ENCODE peak calls at places on chromosomes 12 and 14, in eight cellular contexts. One of them, this sample, is unnamed.

GRCh38 chr12:113094738-113095137 is 38.2 kb downstream of the DTX1 start:
- DNase-seq in RWPE1: no peak
- DNase-seq in psoas muscle: no peak
- DNase-seq in small intestine: no peak
- DNase-seq in mesenchymal stem cell: no peak
- DNase-seq in breast epithelium: no peak
- DNase-seq in heart right ventricle: no peak
- DNase-seq in tibial artery: no peak
- DNase-seq in this sample: no peak

GRCh38 chr12:128820723-128821432 is 2.9 kb downstream of the SLC15A4 start:
- DNase-seq in RWPE1: no peak
- DNase-seq in psoas muscle: peak; percentile 64
- DNase-seq in breast epithelium: no peak
- DNase-seq in small intestine: no peak
- DNase-seq in tibial artery: peak; percentile 54
- DNase-seq in heart right ventricle: peak; percentile 60
- DNase-seq in mesenchymal stem cell: no peak
- DNase-seq in this sample: peak; percentile 34

GRCh38 chr12:124005736-124006581 is 32.9 kb downstream of the ZNF664 start:
- DNase-seq in RWPE1: no peak
- DNase-seq in mesenchymal stem cell: no peak
- DNase-seq in small intestine: peak; percentile 22
- DNase-seq in heart right ventricle: no peak
- DNase-seq in psoas muscle: no peak
- DNase-seq in breast epithelium: no peak
- DNase-seq in tibial artery: no peak
- DNase-seq in this sample: peak; percentile 64

GRCh38 chr12:53098354-53098981 is 1.0 kb downstream of the IGFBP6 start:
- DNase-seq in psoas muscle: peak; percentile 70
- DNase-seq in heart right ventricle: peak; percentile 58
- DNase-seq in mesenchymal stem cell: peak; percentile 57
- DNase-seq in small intestine: no peak
- DNase-seq in breast epithelium: no peak
- DNase-seq in tibial artery: peak; percentile 80
- DNase-seq in RWPE1: peak; percentile 90
- DNase-seq in this sample: no peak

GRCh38 chr12:953776-954175 is 4.3 kb upstream of the RAD52 start:
- DNase-seq in tibial artery: no peak
- DNase-seq in small intestine: no peak
- DNase-seq in RWPE1: peak; percentile 29
- DNase-seq in breast epithelium: no peak
- DNase-seq in heart right ventricle: no peak
- DNase-seq in mesenchymal stem cell: peak; percentile 18
- DNase-seq in psoas muscle: no peak
- DNase-seq in this sample: no peak

GRCh38 chr14:42629553-42629952 is 1022.9 kb downstream of the LRFN5 start:
- DNase-seq in RWPE1: no peak
- DNase-seq in mesenchymal stem cell: no peak
- DNase-seq in breast epithelium: no peak
- DNase-seq in small intestine: no peak
- DNase-seq in heart right ventricle: no peak
- DNase-seq in tibial artery: no peak
- DNase-seq in psoas muscle: no peak
- DNase-seq in this sample: no peak

GRCh38 chr14:94045563-94046345 is 19.6 kb downstream of the OTUB2 start:
- DNase-seq in RWPE1: no peak
- DNase-seq in small intestine: no peak
- DNase-seq in heart right ventricle: no peak
- DNase-seq in tibial artery: no peak
- DNase-seq in breast epithelium: no peak
- DNase-seq in mesenchymal stem cell: no peak
- DNase-seq in psoas muscle: peak; percentile 5
- DNase-seq in this sample: no peak

GRCh38 chr12:25276199-25276937 is 25.6 kb upstream of the KRAS start:
- DNase-seq in psoas muscle: no peak
- DNase-seq in breast epithelium: no peak
- DNase-seq in RWPE1: peak; percentile 68
- DNase-seq in small intestine: peak; percentile 80
- DNase-seq in mesenchymal stem cell: peak; percentile 93
- DNase-seq in tibial artery: no peak
- DNase-seq in heart right ventricle: peak; percentile 8
- DNase-seq in this sample: no peak

GRCh38 chr12:113479578-113480335 is 8.1 kb upstream of the LHX5 start:
- DNase-seq in mesenchymal stem cell: peak; percentile 45
- DNase-seq in small intestine: no peak
- DNase-seq in breast epithelium: no peak
- DNase-seq in tibial artery: no peak
- DNase-seq in RWPE1: peak; percentile 63
- DNase-seq in heart right ventricle: peak; percentile 46
- DNase-seq in psoas muscle: no peak
- DNase-seq in this sample: no peak

GRCh38 chr12:10131101-10131632 is 1.2 kb upstream of the CLEC7A start:
- DNase-seq in psoas muscle: no peak
- DNase-seq in tibial artery: no peak
- DNase-seq in breast epithelium: no peak
- DNase-seq in RWPE1: no peak
- DNase-seq in mesenchymal stem cell: no peak
- DNase-seq in heart right ventricle: no peak
- DNase-seq in small intestine: no peak
- DNase-seq in this sample: no peak

GRCh38 chr14:24984846-24985589 is 64.9 kb downstream of the STXBP6 start:
- DNase-seq in heart right ventricle: peak; percentile 52
- DNase-seq in breast epithelium: no peak
- DNase-seq in RWPE1: no peak
- DNase-seq in tibial artery: no peak
- DNase-seq in small intestine: peak; percentile 79
- DNase-seq in mesenchymal stem cell: no peak
- DNase-seq in psoas muscle: no peak
- DNase-seq in this sample: no peak
- H3K27ac ChIP-seq in heart right ventricle: peak overlapping the region; percentile 36
- H3K27ac ChIP-seq in breast epithelium: no peak overlapping the region
- H3K27ac ChIP-seq in RWPE1: no peak overlapping the region
- H3K27ac ChIP-seq in tibial artery: no peak overlapping the region
- H3K27ac ChIP-seq in small intestine: peak overlapping the region; percentile 48
- H3K27ac ChIP-seq in mesenchymal stem cell: no peak overlapping the region
- H3K27ac ChIP-seq in psoas muscle: no peak overlapping the region
- H3K27ac ChIP-seq in this sample: no peak overlapping the region

GRCh38 chr14:36054353-36055051 is 122.0 kb downstream of the PTCSC3 start:
- DNase-seq in tibial artery: no peak
- DNase-seq in mesenchymal stem cell: no peak
- DNase-seq in heart right ventricle: no peak
- DNase-seq in breast epithelium: no peak
- DNase-seq in RWPE1: no peak
- DNase-seq in psoas muscle: peak; percentile 60
- DNase-seq in small intestine: no peak
- DNase-seq in this sample: no peak
- H3K27ac ChIP-seq in tibial artery: no peak overlapping the region
- H3K27ac ChIP-seq in mesenchymal stem cell: no peak overlapping the region
- H3K27ac ChIP-seq in heart right ventricle: no peak overlapping the region
- H3K27ac ChIP-seq in breast epithelium: no peak overlapping the region
- H3K27ac ChIP-seq in RWPE1: no peak overlapping the region
- H3K27ac ChIP-seq in psoas muscle: no peak overlapping the region
- H3K27ac ChIP-seq in small intestine: no peak overlapping the region
- H3K27ac ChIP-seq in this sample: no peak overlapping the region

GRCh38 chr12:100123316-100124095 is 19.2 kb downstream of the BLTP3B start:
- DNase-seq in RWPE1: no peak
- DNase-seq in tibial artery: no peak
- DNase-seq in psoas muscle: no peak
- DNase-seq in small intestine: no peak
- DNase-seq in breast epithelium: no peak
- DNase-seq in heart right ventricle: no peak
- DNase-seq in mesenchymal stem cell: no peak
- DNase-seq in this sample: no peak
- H3K27ac ChIP-seq in RWPE1: no peak overlapping the region
- H3K27ac ChIP-seq in tibial artery: peak overlapping the region; percentile 22
- H3K27ac ChIP-seq in psoas muscle: no peak overlapping the region
- H3K27ac ChIP-seq in small intestine: no peak overlapping the region
- H3K27ac ChIP-seq in breast epithelium: peak overlapping the region; percentile 62
- H3K27ac ChIP-seq in heart right ventricle: no peak overlapping the region
- H3K27ac ChIP-seq in mesenchymal stem cell: no peak overlapping the region
- H3K27ac ChIP-seq in this sample: no peak overlapping the region

GRCh38 chr12:57134949-57135348 is 6.7 kb downstream of the LRP1 start:
- DNase-seq in tibial artery: peak; percentile 37
- DNase-seq in RWPE1: no peak
- DNase-seq in psoas muscle: no peak
- DNase-seq in small intestine: no peak
- DNase-seq in mesenchymal stem cell: peak; percentile 32
- DNase-seq in heart right ventricle: no peak
- DNase-seq in breast epithelium: no peak
- DNase-seq in this sample: no peak
- H3K27ac ChIP-seq in tibial artery: peak overlapping the region; percentile 95
- H3K27ac ChIP-seq in RWPE1: peak overlapping the region; percentile 53
- H3K27ac ChIP-seq in psoas muscle: peak overlapping the region; percentile 61
- H3K27ac ChIP-seq in small intestine: no peak overlapping the region
- H3K27ac ChIP-seq in mesenchymal stem cell: peak overlapping the region; percentile 36
- H3K27ac ChIP-seq in heart right ventricle: peak overlapping the region; percentile 98
- H3K27ac ChIP-seq in breast epithelium: peak overlapping the region; percentile 93
- H3K27ac ChIP-seq in this sample: peak overlapping the region; percentile 76

GRCh38 chr12:46071335-46071734 is 81.0 kb upstream of the SCAF11 start:
- DNase-seq in heart right ventricle: no peak
- DNase-seq in breast epithelium: no peak
- DNase-seq in small intestine: no peak
- DNase-seq in mesenchymal stem cell: no peak
- DNase-seq in tibial artery: no peak
- DNase-seq in RWPE1: no peak
- DNase-seq in psoas muscle: no peak
- DNase-seq in this sample: no peak
- H3K27ac ChIP-seq in heart right ventricle: no peak overlapping the region
- H3K27ac ChIP-seq in breast epithelium: no peak overlapping the region
- H3K27ac ChIP-seq in small intestine: no peak overlapping the region
- H3K27ac ChIP-seq in mesenchymal stem cell: no peak overlapping the region
- H3K27ac ChIP-seq in tibial artery: no peak overlapping the region
- H3K27ac ChIP-seq in RWPE1: no peak overlapping the region
- H3K27ac ChIP-seq in psoas muscle: no peak overlapping the region
- H3K27ac ChIP-seq in this sample: no peak overlapping the region

GRCh38 chr14:56581041-56581727 is 1.6 kb downstream of the TMEM260 start:
- DNase-seq in heart right ventricle: no peak
- DNase-seq in small intestine: no peak
- DNase-seq in mesenchymal stem cell: no peak
- DNase-seq in tibial artery: no peak
- DNase-seq in RWPE1: no peak
- DNase-seq in psoas muscle: no peak
- DNase-seq in breast epithelium: no peak
- DNase-seq in this sample: no peak

GRCh38 chr14:56585461-56586084 is 6.0 kb downstream of the TMEM260 start:
- DNase-seq in psoas muscle: no peak
- DNase-seq in mesenchymal stem cell: no peak
- DNase-seq in RWPE1: no peak
- DNase-seq in small intestine: no peak
- DNase-seq in heart right ventricle: no peak
- DNase-seq in tibial artery: no peak
- DNase-seq in breast epithelium: no peak
- DNase-seq in this sample: no peak

GRCh38 chr14:56579345-56580316 is at the start of gene TMEM260:
- DNase-seq in heart right ventricle: peak; percentile 87
- DNase-seq in breast epithelium: peak; percentile 72
- DNase-seq in mesenchymal stem cell: peak; percentile 91
- DNase-seq in small intestine: peak; percentile 88
- DNase-seq in psoas muscle: peak; percentile 92
- DNase-seq in RWPE1: peak; percentile 88
- DNase-seq in tibial artery: peak; percentile 80
- DNase-seq in this sample: peak; percentile 84

DNA sequence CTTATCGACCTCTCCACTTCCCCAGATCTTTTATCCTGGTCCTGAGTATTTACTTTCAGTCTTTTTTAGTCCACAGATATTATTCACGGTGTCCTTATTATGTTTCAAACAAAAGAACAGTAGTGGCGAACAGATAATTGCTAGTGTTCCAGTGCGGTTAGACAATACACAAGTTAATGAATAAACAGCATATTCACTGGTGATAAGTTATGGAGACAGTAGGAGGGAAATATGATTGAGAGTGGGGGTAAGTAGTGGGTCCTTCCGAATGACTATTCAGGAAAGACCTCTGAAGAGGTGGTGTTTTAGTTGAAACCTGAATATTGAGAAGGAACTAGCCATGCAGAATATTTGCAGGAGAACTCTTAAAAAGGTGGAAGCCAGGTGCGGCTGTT is 716 bp downstream of the TMEM260 start:
- DNase-seq in psoas muscle: no peak
- DNase-seq in mesenchymal stem cell: no peak
- DNase-seq in heart right ventricle: no peak
- DNase-seq in small intestine: peak; percentile 23
- DNase-seq in breast epithelium: no peak
- DNase-seq in tibial artery: no peak
- DNase-seq in RWPE1: no peak
- DNase-seq in this sample: no peak
- H3K27ac ChIP-seq in psoas muscle: peak overlapping the region; percentile 83
- H3K27ac ChIP-seq in mesenchymal stem cell: no peak overlapping the region
- H3K27ac ChIP-seq in heart right ventricle: peak overlapping the region; percentile 81
- H3K27ac ChIP-seq in small intestine: peak overlapping the region; percentile 76
- H3K27ac ChIP-seq in breast epithelium: no peak overlapping the region
- H3K27ac ChIP-seq in tibial artery: peak overlapping the region; percentile 85
- H3K27ac ChIP-seq in RWPE1: peak overlapping the region; percentile 75
- H3K27ac ChIP-seq in this sample: peak overlapping the region; percentile 88

GRCh38 chr12:106985479-106985878 is 1.5 kb downstream of the MTERF2 start:
- DNase-seq in tibial artery: no peak
- DNase-seq in small intestine: peak; percentile 64
- DNase-seq in psoas muscle: no peak
- DNase-seq in mesenchymal stem cell: no peak
- DNase-seq in heart right ventricle: no peak
- DNase-seq in RWPE1: no peak
- DNase-seq in breast epithelium: no peak
- DNase-seq in this sample: no peak

GRCh38 chr12:106987846-106988245 is 900 bp upstream of the MTERF2 start:
- DNase-seq in tibial artery: no peak
- DNase-seq in heart right ventricle: no peak
- DNase-seq in psoas muscle: no peak
- DNase-seq in RWPE1: no peak
- DNase-seq in small intestine: no peak
- DNase-seq in breast epithelium: no peak
- DNase-seq in mesenchymal stem cell: peak; percentile 17
- DNase-seq in this sample: no peak

GRCh38 chr12:106986625-106987389 is at the start of gene MTERF2:
- DNase-seq in small intestine: peak; percentile 97
- DNase-seq in tibial artery: peak; percentile 94
- DNase-seq in breast epithelium: peak; percentile 93
- DNase-seq in heart right ventricle: peak; percentile 95
- DNase-seq in psoas muscle: peak; percentile 96
- DNase-seq in mesenchymal stem cell: peak; percentile 97
- DNase-seq in RWPE1: peak; percentile 98
- DNase-seq in this sample: peak; percentile 95

GRCh38 chr12:106984588-106985137 is 2.3 kb downstream of the MTERF2 start:
- DNase-seq in mesenchymal stem cell: no peak
- DNase-seq in RWPE1: no peak
- DNase-seq in psoas muscle: no peak
- DNase-seq in breast epithelium: no peak
- DNase-seq in heart right ventricle: no peak
- DNase-seq in small intestine: no peak
- DNase-seq in tibial artery: no peak
- DNase-seq in this sample: no peak

GRCh38 chr12:106986135-106986534 is 811 bp downstream of the MTERF2 start:
- DNase-seq in small intestine: no peak
- DNase-seq in breast epithelium: no peak
- DNase-seq in heart right ventricle: no peak
- DNase-seq in RWPE1: no peak
- DNase-seq in psoas muscle: no peak
- DNase-seq in tibial artery: no peak
- DNase-seq in mesenchymal stem cell: no peak
- DNase-seq in this sample: no peak
- H3K27ac ChIP-seq in small intestine: no peak overlapping the region
- H3K27ac ChIP-seq in breast epithelium: peak overlapping the region; percentile 98
- H3K27ac ChIP-seq in heart right ventricle: peak overlapping the region; percentile 90
- H3K27ac ChIP-seq in RWPE1: no peak overlapping the region
- H3K27ac ChIP-seq in psoas muscle: peak overlapping the region; percentile 95
- H3K27ac ChIP-seq in tibial artery: peak overlapping the region; percentile 93
- H3K27ac ChIP-seq in mesenchymal stem cell: peak overlapping the region; percentile 91
- H3K27ac ChIP-seq in this sample: peak overlapping the region; percentile 73

This sample was measured in substantia nigra.